ENCODE peak calls at places on chromosomes 12 and 14, in seven cellular contexts. V, P, M, A, R, K and O are unnamed samples.

GRCh38 chr14:64364907-64365306 is 23.2 kb upstream of the MTHFD1 start:
- DNase-seq in P (no peak), M (no peak), A (no peak), K (no peak), R (no peak), V (no peak), O (no peak)

GRCh38 chr14:75842624-75843023 is 139.2 kb downstream of the TGFB3 start:
- DNase-seq in M (no peak), V (no peak), A (no peak), R (no peak), K (no peak), P (no peak), O (no peak)

GRCh38 chr12:13022737-13023370 is 21.3 kb upstream of the FAM234B start:
- DNase-seq in P (no peak), K (no peak), M (no peak), V (no peak), A (no peak), R (no peak), O (no peak)

GRCh38 chr12:64627781-64628180 is 17.5 kb downstream of the RASSF3 start:
- DNase-seq in K (no peak), A (no peak), R (no peak), V (no peak), P (no peak), M (peak; percentile 13), O (no peak)

GRCh38 chr12:61213646-61214045 is 1046.6 kb upstream of the USP15 start:
- DNase-seq in M (no peak), V (no peak), P (no peak), R (no peak), K (no peak), A (no peak), O (no peak)

GRCh38 chr14:58298477-58298879 is at the start of gene ARID4A:
- DNase-seq in K (no peak), V (peak; percentile 83), A (peak; percentile 92), P (peak; percentile 97), M (no peak), R (no peak), O (no peak)

GRCh38 chr14:97642631-97643030 is 845.4 kb downstream of the VRK1 start:
- DNase-seq in K (no peak), A (no peak), V (no peak), P (no peak), M (no peak), R (no peak), O (no peak)

GRCh38 chr14:96627811-96628775 is 125.9 kb downstream of the PAPOLA start:
- DNase-seq in M (no peak), V (no peak), A (no peak), R (no peak), P (peak; percentile 61), K (no peak), O (no peak)

GRCh38 chr12:25394025-25394424 is 143.3 kb upstream of the KRAS start:
- DNase-seq in V (no peak), P (no peak), K (no peak), R (no peak), A (no peak), M (no peak), O (no peak)

GRCh38 chr12:96986883-96987523 is 79.9 kb downstream of the NEDD1 start:
- DNase-seq in R (no peak), M (peak; percentile 51), V (no peak), P (no peak), A (no peak), K (no peak), O (no peak)

GRCh38 chr14:79487632-79488031 is 723.7 kb downstream of the DIO2 start:
- DNase-seq in K (no peak), R (no peak), P (no peak), M (no peak), V (no peak), A (no peak), O (no peak)

GRCh38 chr12:95100264-95101190 is 27.1 kb upstream of the NR2C1 start:
- DNase-seq in R (no peak), M (no peak), A (no peak), V (no peak), P (no peak), K (no peak), O (no peak)

GRCh38 chr12:125340791-125341190 is 275.6 kb downstream of the AACS start:
- DNase-seq in M (peak; percentile 11), R (no peak), P (peak; percentile 28), A (no peak), K (no peak), V (peak; percentile 24), O (no peak)

GRCh38 chr12:121800694-121801600 is 2.9 kb upstream of the SETD1B start:
- DNase-seq in V (peak; percentile 82), A (peak; percentile 70), M (peak; percentile 80), P (peak; percentile 96), R (no peak), K (no peak), O (no peak)

GRCh38 chr14:103700753-103701490 is 14.3 kb downstream of the XRCC3 start:
- DNase-seq in R (no peak), M (no peak), V (peak; percentile 81), K (no peak), P (no peak), A (peak; percentile 37), O (no peak)

GRCh38 chr12:14784471-14784870 is 18.8 kb downstream of the WBP11 start:
- DNase-seq in V (no peak), A (no peak), P (no peak), M (no peak), R (no peak), K (no peak), O (no peak)

GRCh38 chr12:58919271-58920101 is 818 bp downstream of the LRIG3 start:
- DNase-seq in M (peak; percentile 41), A (peak; percentile 55), V (peak; percentile 19), K (no peak), P (peak; percentile 90), R (peak; percentile 13), O (peak; percentile 20)

GRCh38 chr12:120000556-120000955 is 11.5 kb downstream of the BICDL1 start:
- DNase-seq in R (no peak), M (no peak), A (no peak), V (no peak), P (no peak), K (no peak), O (no peak)

GRCh38 chr12:67415473-67415872 is 146.3 kb downstream of the CAND1 start:
- DNase-seq in A (no peak), V (no peak), M (peak; percentile 34), R (no peak), K (no peak), P (no peak), O (no peak)

GRCh38 chr12:27424631-27425230 is 21.8 kb upstream of the SMCO2 start:
- DNase-seq in R (no peak), P (no peak), A (peak; percentile 47), K (no peak), V (no peak), M (peak; percentile 62), O (no peak)

GRCh38 chr14:30283822-30284446 is 275.0 kb upstream of the G2E3 start:
- DNase-seq in K (no peak), P (no peak), A (no peak), R (no peak), M (peak; percentile 50), V (no peak), O (no peak)

GRCh38 chr14:102155150-102155549 is 15.5 kb downstream of the WDR20 start:
- DNase-seq in R (no peak), V (no peak), P (no peak), M (no peak), A (no peak), K (no peak), O (no peak)

GRCh38 chr14:90416649-90417237 is 19.9 kb downstream of the CALM1 start:
- DNase-seq in R (no peak), V (no peak), K (no peak), P (peak; percentile 25), A (no peak), M (no peak), O (no peak)

GRCh38 chr14:81509838-81510452 is 23.7 kb downstream of the SEL1L start:
- DNase-seq in M (no peak), K (no peak), A (no peak), V (no peak), R (no peak), P (no peak), O (no peak)

GRCh38 chr14:31966896-31967668 is 110.0 kb upstream of the ARHGAP5 start:
- DNase-seq in V (no peak), R (no peak), M (no peak), P (no peak), A (peak; percentile 35), K (no peak), O (no peak)

GRCh38 chr12:81800298-81801148 is 41.4 kb upstream of the PPFIA2 start:
- DNase-seq in K (no peak), R (no peak), P (no peak), M (no peak), V (no peak), A (no peak), O (no peak)

GRCh38 chr14:64919618-64920017 is 5.4 kb downstream of the CHURC1 start:
- DNase-seq in V (no peak), K (no peak), R (no peak), M (no peak), P (no peak), A (no peak), O (no peak)

GRCh38 chr14:102985665-102986064 is 63.2 kb downstream of the AMN start:
- DNase-seq in V (no peak), R (peak; percentile 61), K (peak; percentile 60), P (no peak), A (no peak), M (no peak), O (peak; percentile 69)

GRCh38 chr14:52458721-52459085 is 93.6 kb downstream of the TXNDC16 start:
- DNase-seq in K (no peak), M (no peak), V (no peak), R (no peak), A (no peak), P (no peak), O (no peak)

GRCh38 chr14:105201928-105202513 is 20.9 kb upstream of the NUDT14 start:
- DNase-seq in P (no peak), R (no peak), A (no peak), K (peak; percentile 8), M (no peak), V (no peak), O (no peak)
- TF ChIP-seq POLR2A in P (no peak), R (peak; percentile 22), A (no peak), K (no peak), M (no peak), V (no peak), O (no peak)

GRCh38 chr14:27845902-27846301 is 920.7 kb upstream of the FOXG1 start:
- DNase-seq in R (no peak), P (no peak), V (no peak), K (no peak), M (no peak), A (no peak), O (no peak)

GRCh38 chr14:27845241-27845850 is 921.2 kb upstream of the FOXG1 start:
- DNase-seq in M (no peak), R (no peak), P (no peak), A (no peak), V (peak; percentile 18), K (no peak), O (no peak)
- TF ChIP-seq POLR2A in M (no peak), R (no peak), P (no peak), A (no peak), V (no peak), K (no peak), O (no peak)

GRCh38 chr12:109673379-109673778 is 40.2 kb upstream of the FAM222A start:
- DNase-seq in A (no peak), K (no peak), P (no peak), R (no peak), V (no peak), M (no peak), O (no peak)
- TF ChIP-seq POLR2A in A (no peak), K (no peak), P (no peak), R (no peak), V (no peak), M (no peak), O (no peak)

GRCh38 chr12:51907083-51907863 is at the start of gene ACVRL1:
- DNase-seq in K (no peak), M (no peak), P (peak; percentile 88), A (no peak), R (no peak), V (no peak), O (no peak)
- TF ChIP-seq POLR2A in K (no peak), M (no peak), P (no peak), A (no peak), R (no peak), V (no peak), O (no peak)